ENCODE peak calls at places on chromosomes 3 and 15, in five cellular contexts. R, B, N, J and I are unnamed samples.

GRCh38 chr3:58084788-58085543 is 76.7 kb downstream of the FLNB start:
- DNase-seq in R (no peak), B (no peak), N (no peak), J (no peak), I (no peak)

GRCh38 chr15:67018026-67018425 is 47.4 kb upstream of the SMAD3 start:
- DNase-seq in R (no peak), B (no peak), N (no peak), J (no peak), I (no peak)

GRCh38 chr15:64807751-64808222 is 17.7 kb downstream of the PIF1 start:
- DNase-seq in R (no peak), B (no peak), N (no peak), J (no peak), I (no peak)

GRCh38 chr3:54836876-54837275 is 91.0 kb downstream of the LRTM1 start:
- DNase-seq in R (no peak), B (no peak), N (no peak), J (no peak), I (no peak)

GRCh38 chr15:22988811-22989210 is 8.6 kb upstream of the CYFIP1 start:
- DNase-seq in R (no peak), B (no peak), N (no peak), J (no peak), I (no peak)

GRCh38 chr3:23949784-23950183 is 4.7 kb downstream of the NR1D2 start:
- DNase-seq in R (no peak), B (peak; percentile 58), N (no peak), J (peak; percentile 56), I (no peak)

GRCh38 chr3:126100688-126101301 is 16.9 kb upstream of the SLC41A3 start:
- DNase-seq in R (no peak), B (no peak), N (no peak), J (no peak), I (no peak)

GRCh38 chr15:77025066-77025435 is 30.1 kb downstream of the PSTPIP1 start:
- DNase-seq in R (no peak), B (no peak), N (no peak), J (no peak), I (no peak)

GRCh38 chr15:76376816-76377215 is 40.2 kb downstream of the ISL2 start:
- DNase-seq in R (no peak), B (no peak), N (no peak), J (no peak), I (no peak)

GRCh38 chr3:6709178-6709577 is 151.7 kb upstream of the GRM7 start:
- DNase-seq in R (no peak), B (no peak), N (no peak), J (no peak), I (no peak)